ENCODE peak calls at places on chromosome 2, in four cellular contexts. K is omental fat pad, F is tibial nerve, Z is left colon. I is an unnamed sample.

GRCh38 chr2:105815401-105815800 is 70.7 kb downstream of the NCK2 start:
- DNase-seq in Z (no peak), K (no peak), F (no peak), I (no peak)

GRCh38 chr2:43518182-43518581 is 77.7 kb downstream of the THADA start:
- DNase-seq in Z (no peak), K (no peak), F (no peak), I (no peak)

GRCh38 chr2:54341656-54342055 is 85.6 kb upstream of the TSPYL6 start:
- DNase-seq in F (no peak), Z (no peak), K (no peak), I (no peak)

GRCh38 chr2:105078906-105079305 is 41.0 kb downstream of the MRPS9 start:
- DNase-seq in F (no peak), K (no peak), Z (no peak), I (no peak)

GRCh38 chr2:27281855-27282559 is at the start of gene TRIM54:
- DNase-seq in K (no peak), F (no peak), Z (no peak), I (no peak)

GRCh38 chr2:108074945-108075344 is 88.6 kb downstream of the SLC5A7 start:
- DNase-seq in Z (no peak), K (no peak), F (no peak), I (no peak)

GRCh38 chr2:7692657-7693161 is 775.5 kb downstream of the RNF144A start:
- DNase-seq in Z (no peak), K (no peak), F (no peak), I (no peak)

GRCh38 chr2:237739101-237739500 is 59.5 kb upstream of the RBM44 start:
- DNase-seq in F (no peak), K (no peak), Z (no peak), I (no peak)